ENCODE peak calls at places on chromosome 1, in nine cellular contexts. A is GDM1, V is left ventricle myocardium inferior, H is H54, X is stomach, R is GM19239, G is posterior vena cava, N is mammary epithelial cell, J is T1000. T is an unnamed sample.

GRCh38 chr1:35047188-35047858 is 15.6 kb upstream of the ZMYM6 start:
- DNase-seq in V (no peak), N (peak), X (no peak), H (no peak), A (no peak), R (no peak), J (peak), G (no peak), T (no peak)

GRCh38 chr1:88029142-88029541 is 654.9 kb upstream of the PKN2 start:
- DNase-seq in G (no peak), X (no peak), N (no peak), R (no peak), J (no peak), A (no peak), V (no peak), H (no peak), T (no peak)

GRCh38 chr1:187244623-187245022 is 415.9 kb downstream of the PLA2G4A start:
- DNase-seq in J (no peak), G (no peak), N (peak), R (no peak), A (no peak), H (no peak), X (no peak), V (no peak), T (no peak)

GRCh38 chr1:58104960-58105359 is 441.6 kb downstream of the OMA1 start:
- DNase-seq in X (no peak), V (no peak), R (peak), H (no peak), J (no peak), N (no peak), A (peak), G (no peak), T (no peak)

GRCh38 chr1:11198851-11199628 is 9.9 kb downstream of the ANGPTL7 start:
- DNase-seq in N (no peak), V (no peak), R (no peak), X (no peak), J (no peak), A (no peak), H (no peak), G (no peak), T (no peak)

GRCh38 chr1:228944991-228945390 is 209.7 kb downstream of the RHOU start:
- DNase-seq in R (no peak), G (no peak), V (no peak), X (no peak), J (no peak), N (no peak), H (no peak), A (no peak), T (no peak)

GRCh38 chr1:180098242-180098995 is 56.2 kb upstream of the QSOX1 start:
- DNase-seq in H (no peak), A (no peak), N (peak), X (no peak), G (no peak), V (no peak), J (peak), R (no peak), T (no peak)

GRCh38 chr1:172286629-172287076 is 133.8 kb upstream of the C1orf105 start:
- DNase-seq in G (peak), V (no peak), J (peak), X (no peak), N (peak), H (peak), A (no peak), R (no peak), T (no peak)